ENCODE peak calls at places on chromosomes 7 and 10, in ten cellular contexts. X is HuH-7; Y is PC-3; V is EL; K is kidney tubule cell; M is activated CD4-positive, alpha-beta T cell treated with anti-CD3 and anti-CD28 coated beads, Interleukin-2, amount 50 U/mL, for 48 hours; J is stimulated activated naive CD8-positive, alpha-beta T cell treated with anti-CD3 and anti-CD28 coated beads, Interleukin-15, Interleukin-2, amounts not matched to agents 100 U/mL and 50 U/mL, for 24 hours; T is hypothalamus; P is transverse colon; C is SW480. D is an unnamed sample.

GRCh38 chr7:134660961-134661376 is 14.3 kb downstream of the BPGM start:
- DNase-seq in X (no peak), Y (no peak), V (peak), K (peak), M (no peak), J (no peak), T (no peak), P (no peak), C (no peak), D (no peak)

GRCh38 chr10:43693602-43694001 is 44.9 kb upstream of the ZNF32 start:
- DNase-seq in X (no peak), Y (no peak), V (peak), K (no peak), M (no peak), J (no peak), T (no peak), P (no peak), C (no peak), D (no peak)

GRCh38 chr7:133230591-133231194 is 22.2 kb upstream of the EXOC4 start:
- DNase-seq in X (peak), Y (peak), V (peak), K (peak), M (peak), J (peak), T (no peak), P (peak), C (peak), D (peak)

GRCh38 chr7:85114342-85114741 is 72.5 kb downstream of the SEMA3D start:
- DNase-seq in X (no peak), Y (peak), V (no peak), K (peak), M (no peak), J (no peak), T (no peak), P (no peak), C (peak), D (peak)

GRCh38 chr10:99234067-99234738 is 1.4 kb downstream of the HPSE2 start:
- DNase-seq in X (no peak), Y (no peak), V (peak), K (peak), M (peak), J (peak), T (no peak), P (peak), C (no peak), D (peak)

GRCh38 chr10:77164616-77165311 is 472.8 kb downstream of the KCNMA1 start:
- DNase-seq in X (no peak), Y (peak), V (peak), K (peak), M (no peak), J (no peak), T (no peak), P (no peak), C (no peak), D (no peak)

GRCh38 chr7:2967238-2967637 is 76.4 kb downstream of the CARD11 start:
- DNase-seq in X (no peak), Y (no peak), V (no peak), K (no peak), M (no peak), J (no peak), T (no peak), P (no peak), C (no peak), D (no peak)

GRCh38 chr10:480928-481551 is 208.4 kb downstream of the DIP2C start:
- DNase-seq in X (no peak), Y (no peak), V (no peak), K (no peak), M (no peak), J (no peak), T (no peak), P (no peak), C (no peak), D (peak)

GRCh38 chr10:50876409-50876808 is 9.0 kb downstream of the A1CF start:
- DNase-seq in X (no peak), Y (no peak), V (no peak), K (no peak), M (no peak), J (no peak), T (no peak), P (no peak), C (no peak), D (no peak)

GRCh38 chr10:3761916-3762708 is 22.9 kb downstream of the KLF6 start:
- DNase-seq in X (no peak), Y (peak), V (peak), K (peak), M (no peak), J (no peak), T (no peak), P (no peak), C (peak), D (peak)

GRCh38 chr7:126574276-126574675 is 678.5 kb downstream of the GRM8 start:
- DNase-seq in X (no peak), Y (peak), V (peak), K (peak), M (no peak), J (no peak), T (no peak), P (no peak), C (no peak), D (peak)

GRCh38 chr10:71088054-71088453 is 124.3 kb upstream of the UNC5B start:
- DNase-seq in X (no peak), Y (no peak), V (no peak), K (peak), M (no peak), J (no peak), T (no peak), P (no peak), C (no peak), D (no peak)

GRCh38 chr10:22853906-22854447 is 73.9 kb upstream of the ARMC3 start:
- DNase-seq in X (no peak), Y (peak), V (no peak), K (peak), M (no peak), J (no peak), T (no peak), P (no peak), C (peak), D (no peak)

GRCh38 chr7:142864980-142865747 is 10.3 kb downstream of the EPHB6 start:
- DNase-seq in X (no peak), Y (no peak), V (no peak), K (no peak), M (no peak), J (no peak), T (no peak), P (no peak), C (no peak), D (no peak)

GRCh38 chr7:151346180-151346769 is 4.7 kb downstream of the NUB1 start:
- DNase-seq in X (peak), Y (no peak), V (no peak), K (peak), M (no peak), J (no peak), T (no peak), P (peak), C (peak), D (peak)

GRCh38 chr7:113410791-113411190 is 292.4 kb upstream of the SMIM30 start:
- DNase-seq in X (no peak), Y (no peak), V (no peak), K (no peak), M (no peak), J (no peak), T (no peak), P (no peak), C (no peak), D (no peak)

GRCh38 chr10:21078410-21079329 is 181.6 kb upstream of the NEBL start:
- DNase-seq in X (peak), Y (peak), V (peak), K (peak), M (peak), J (peak), T (no peak), P (peak), C (peak), D (peak)

D was measured in hepatocyte.